ENCODE peak calls at places on chromosomes 7 and 10, in four cellular contexts. D is uterus, B is neural crest cell, N is mucosa of descending colon. X is an unnamed sample.

GRCh38 chr10:123995461-123996131 is 97.8 kb downstream of the CHST15 start:
- DNase-seq in B (peak), N (peak), D (peak), X (no peak)

GRCh38 chr10:101226506-101226887 is 2.8 kb downstream of the LBX1 start:
- DNase-seq in B (no peak), D (no peak), N (no peak), X (no peak)

GRCh38 chr7:20026762-20027161 is 190.4 kb downstream of the MACC1 start:
- DNase-seq in N (no peak), D (no peak), B (no peak), X (no peak)

GRCh38 chr7:155789001-155789725 is 23.1 kb downstream of the SHH start:
- DNase-seq in D (no peak), B (no peak), N (no peak), X (no peak)

GRCh38 chr7:44163591-44163990 is 22.5 kb upstream of the MYL7 start:
- DNase-seq in B (no peak), N (no peak), D (no peak), X (no peak)

GRCh38 chr7:95972554-95972953 is 200.2 kb downstream of the DYNC1I1 start:
- DNase-seq in B (no peak), N (no peak), D (no peak), X (no peak)

GRCh38 chr7:104341545-104341944 is 13.1 kb downstream of the LHFPL3 start:
- DNase-seq in N (no peak), B (no peak), D (no peak), X (no peak)

GRCh38 chr7:51665045-51665785 is 348.6 kb upstream of the COBL start:
- DNase-seq in N (no peak), B (no peak), D (no peak), X (no peak)

GRCh38 chr7:106017657-106018056 is 54.6 kb downstream of the CDHR3 start:
- DNase-seq in B (no peak), N (no peak), D (no peak), X (no peak)

GRCh38 chr7:138004046-138004445 is 2.2 kb upstream of the CREB3L2 start:
- DNase-seq in B (no peak), D (no peak), N (no peak), X (no peak)

GRCh38 chr10:10193848-10194247 is 823.8 kb upstream of the CELF2 start:
- DNase-seq in D (no peak), B (no peak), N (no peak), X (no peak)

GRCh38 chr10:72158174-72158573 is 57.6 kb upstream of the ANAPC16 start:
- DNase-seq in N (no peak), D (no peak), B (no peak), X (no peak)

GRCh38 chr10:31456463-31456862 is 137.4 kb downstream of the ZEB1 start:
- DNase-seq in D (no peak), N (no peak), B (no peak), X (no peak)

GRCh38 chr7:42235734-42236133 is 1.3 kb downstream of the GLI3 start:
- DNase-seq in B (no peak), D (peak), N (no peak), X (no peak)

GRCh38 chr10:78830062-78830974 is 238.4 kb upstream of the ZMIZ1 start:
- DNase-seq in D (no peak), N (no peak), B (no peak), X (no peak)

GRCh38 chr10:72275351-72276012 is 1.8 kb downstream of the DDIT4 start:
- DNase-seq in D (no peak), N (peak), B (no peak), X (no peak)

GRCh38 chr10:66457629-66458028 is 468.2 kb upstream of the LRRTM3 start:
- DNase-seq in D (no peak), N (no peak), B (no peak), X (no peak)

GRCh38 chr10:113626809-113627370 is 37.0 kb downstream of the NRAP start:
- DNase-seq in D (no peak), N (no peak), B (no peak), X (no peak)

GRCh38 chr7:84547326-84547725 is 352.7 kb upstream of the SEMA3A start:
- DNase-seq in D (no peak), B (no peak), N (no peak), X (no peak)

GRCh38 chr7:96388166-96388565 is 66.3 kb upstream of the SLC25A13 start:
- DNase-seq in D (no peak), N (no peak), B (no peak), X (no peak)

GRCh38 chr10:122786269-122786668 is 59.4 kb downstream of the CUZD1 start:
- DNase-seq in B (peak), N (no peak), D (no peak), X (no peak)

GRCh38 chr10:119211625-119212441 is 4.5 kb downstream of the GRK5 start:
- DNase-seq in N (no peak), B (no peak), D (no peak), X (no peak)

GRCh38 chr10:77872947-77873557 is 53.5 kb downstream of the DLG5 start:
- DNase-seq in N (no peak), B (no peak), D (no peak), X (no peak)

GRCh38 chr7:19958309-19958896 is 185.0 kb upstream of the TMEM196 start:
- DNase-seq in B (no peak), N (no peak), D (no peak), X (no peak)

GRCh38 chr10:70846795-70847194 is 31.0 kb downstream of the SGPL1 start:
- DNase-seq in N (no peak), B (no peak), D (no peak), X (no peak)

GRCh38 chr7:108459922-108460551 is 3.8 kb upstream of the NRCAM start:
- DNase-seq in N (no peak), D (no peak), B (no peak), X (peak)

GRCh38 chr10:13683017-13683416 is 96.3 kb downstream of the PRPF18 start:
- DNase-seq in D (no peak), B (no peak), N (no peak), X (no peak)

GRCh38 chr10:63346015-63346441 is 119.7 kb downstream of the JMJD1C start:
- DNase-seq in B (no peak), N (no peak), D (no peak), X (no peak)